ENCODE peak calls at places on chromosomes 7 and 10, in eight cellular contexts. One of them, this sample, is unnamed.

GRCh38 chr7:143002106-143002505 is 24.8 kb downstream of the OR9A2 start:
- DNase-seq in GM12878: no peak
- DNase-seq in K562: peak
- DNase-seq in H1: no peak
- DNase-seq in HepG2: no peak
- DNase-seq in GM23338: peak
- DNase-seq in HCT116: peak
- DNase-seq in endothelial cell of umbilical vein: peak
- DNase-seq in this sample: no peak

GRCh38 chr10:43679509-43679908 is 30.8 kb upstream of the ZNF32 start:
- DNase-seq in GM12878: no peak
- DNase-seq in K562: no peak
- DNase-seq in H1: no peak
- DNase-seq in HepG2: no peak
- DNase-seq in GM23338: no peak
- DNase-seq in HCT116: no peak
- DNase-seq in endothelial cell of umbilical vein: no peak
- DNase-seq in this sample: no peak

GRCh38 chr10:103504181-103504783 is 10.8 kb downstream of the NEURL1 start:
- DNase-seq in GM12878: peak
- DNase-seq in K562: peak
- DNase-seq in H1: no peak
- DNase-seq in HepG2: peak
- DNase-seq in GM23338: no peak
- DNase-seq in HCT116: peak
- DNase-seq in endothelial cell of umbilical vein: peak
- DNase-seq in this sample: no peak

GRCh38 chr7:90250601-90251303 is 5.8 kb downstream of the CFAP69 start:
- DNase-seq in GM12878: no peak
- DNase-seq in K562: no peak
- DNase-seq in H1: no peak
- DNase-seq in HepG2: no peak
- DNase-seq in GM23338: no peak
- DNase-seq in HCT116: no peak
- DNase-seq in endothelial cell of umbilical vein: peak
- DNase-seq in this sample: no peak

GRCh38 chr10:86944907-86945306 is 12.5 kb downstream of the MMRN2 start:
- DNase-seq in GM12878: no peak
- DNase-seq in K562: no peak
- DNase-seq in H1: no peak
- DNase-seq in HepG2: no peak
- DNase-seq in GM23338: no peak
- DNase-seq in HCT116: no peak
- DNase-seq in endothelial cell of umbilical vein: no peak
- DNase-seq in this sample: no peak

GRCh38 chr10:62244785-62245595 is 23.7 kb downstream of the RTKN2 start:
- DNase-seq in GM12878: peak
- DNase-seq in K562: peak
- DNase-seq in H1: no peak
- DNase-seq in HepG2: peak
- DNase-seq in GM23338: peak
- DNase-seq in HCT116: peak
- DNase-seq in endothelial cell of umbilical vein: peak
- DNase-seq in this sample: peak

GRCh38 chr7:69598081-69598486 is at the start of gene AUTS2:
- DNase-seq in GM12878: no peak
- DNase-seq in K562: peak
- DNase-seq in H1: peak
- DNase-seq in HepG2: peak
- DNase-seq in GM23338: peak
- DNase-seq in HCT116: no peak
- DNase-seq in endothelial cell of umbilical vein: peak
- DNase-seq in this sample: peak

GRCh38 chr7:90747521-90747920 is 151.4 kb downstream of the CDK14 start:
- DNase-seq in GM12878: no peak
- DNase-seq in K562: no peak
- DNase-seq in H1: no peak
- DNase-seq in HepG2: no peak
- DNase-seq in GM23338: no peak
- DNase-seq in HCT116: no peak
- DNase-seq in endothelial cell of umbilical vein: no peak
- DNase-seq in this sample: no peak

GRCh38 chr10:80523776-80524175 is 13.9 kb upstream of the SH2D4B start:
- DNase-seq in GM12878: no peak
- DNase-seq in K562: no peak
- DNase-seq in H1: no peak
- DNase-seq in HepG2: no peak
- DNase-seq in GM23338: no peak
- DNase-seq in HCT116: no peak
- DNase-seq in endothelial cell of umbilical vein: no peak
- DNase-seq in this sample: no peak

GRCh38 chr7:41942468-41943097 is 239.7 kb upstream of the INHBA start:
- DNase-seq in GM12878: no peak
- DNase-seq in K562: no peak
- DNase-seq in H1: no peak
- DNase-seq in HepG2: peak
- DNase-seq in GM23338: peak
- DNase-seq in HCT116: no peak
- DNase-seq in endothelial cell of umbilical vein: no peak
- DNase-seq in this sample: no peak

GRCh38 chr10:130547368-130547767 is 411.2 kb downstream of the GLRX3 start:
- DNase-seq in GM12878: no peak
- DNase-seq in K562: peak
- DNase-seq in H1: no peak
- DNase-seq in HepG2: no peak
- DNase-seq in GM23338: no peak
- DNase-seq in HCT116: no peak
- DNase-seq in endothelial cell of umbilical vein: no peak
- DNase-seq in this sample: no peak

GRCh38 chr10:3681642-3682554 is 103.1 kb downstream of the KLF6 start:
- DNase-seq in GM12878: no peak
- DNase-seq in K562: no peak
- DNase-seq in H1: no peak
- DNase-seq in HepG2: no peak
- DNase-seq in GM23338: no peak
- DNase-seq in HCT116: no peak
- DNase-seq in endothelial cell of umbilical vein: no peak
- DNase-seq in this sample: no peak

GRCh38 chr7:128874140-128875031 is 11.7 kb downstream of the ATP6V1F start:
- DNase-seq in GM12878: no peak
- DNase-seq in K562: peak
- DNase-seq in H1: no peak
- DNase-seq in HepG2: peak
- DNase-seq in GM23338: no peak
- DNase-seq in HCT116: no peak
- DNase-seq in endothelial cell of umbilical vein: no peak
- DNase-seq in this sample: no peak

GRCh38 chr10:77825965-77826364 is 100.6 kb downstream of the DLG5 start:
- DNase-seq in GM12878: no peak
- DNase-seq in K562: no peak
- DNase-seq in H1: no peak
- DNase-seq in HepG2: no peak
- DNase-seq in GM23338: peak
- DNase-seq in HCT116: no peak
- DNase-seq in endothelial cell of umbilical vein: no peak
- DNase-seq in this sample: no peak

GRCh38 chr7:127137146-127137545 is 115.6 kb downstream of the GRM8 start:
- DNase-seq in GM12878: no peak
- DNase-seq in K562: no peak
- DNase-seq in H1: no peak
- DNase-seq in HepG2: no peak
- DNase-seq in GM23338: no peak
- DNase-seq in HCT116: no peak
- DNase-seq in endothelial cell of umbilical vein: no peak
- DNase-seq in this sample: no peak

GRCh38 chr7:64879097-64879730 is 23.9 kb upstream of the ZNF273 start:
- DNase-seq in GM12878: no peak
- DNase-seq in K562: no peak
- DNase-seq in H1: no peak
- DNase-seq in HepG2: no peak
- DNase-seq in GM23338: no peak
- DNase-seq in HCT116: no peak
- DNase-seq in endothelial cell of umbilical vein: no peak
- DNase-seq in this sample: no peak

GRCh38 chr10:91163269-91163708 is 57.2 kb upstream of the PCGF5 start:
- DNase-seq in GM12878: no peak
- DNase-seq in K562: peak
- DNase-seq in H1: no peak
- DNase-seq in HepG2: peak
- DNase-seq in GM23338: peak
- DNase-seq in HCT116: peak
- DNase-seq in endothelial cell of umbilical vein: peak
- DNase-seq in this sample: no peak

DNA sequence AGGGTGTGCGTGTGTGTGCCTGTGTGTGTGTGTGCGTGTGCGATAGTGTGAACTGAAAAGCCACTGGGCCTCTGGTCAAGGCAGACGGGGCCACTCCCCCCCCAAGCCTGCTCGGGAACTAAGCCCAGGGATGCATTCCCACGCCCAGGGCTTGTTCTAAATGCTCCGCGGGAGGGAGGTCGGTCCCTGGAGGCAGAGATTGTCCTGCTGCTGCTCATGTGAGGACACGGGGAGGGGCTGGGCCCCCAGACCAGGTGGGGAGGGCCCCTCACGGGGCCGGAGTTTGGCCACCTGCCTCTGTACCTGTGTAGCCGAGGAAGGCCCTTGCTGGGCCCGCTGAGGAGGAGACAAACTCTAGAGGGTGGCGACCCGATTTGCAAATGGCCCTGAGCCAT is 93.9 kb downstream of the PDGFA start:
- DNase-seq in GM12878: no peak
- DNase-seq in K562: no peak
- DNase-seq in H1: no peak
- DNase-seq in HepG2: no peak
- DNase-seq in GM23338: no peak
- DNase-seq in HCT116: no peak
- DNase-seq in endothelial cell of umbilical vein: no peak
- DNase-seq in this sample: no peak
- TF ChIP-seq EZH2 in GM12878: no peak
- TF ChIP-seq EZH2 in K562: no peak
- TF ChIP-seq EZH2 in H1: no peak
- TF ChIP-seq EZH2 in HepG2: no peak
- TF ChIP-seq EZH2 in GM23338: no peak
- TF ChIP-seq EZH2 in HCT116: no peak
- TF ChIP-seq EZH2 in endothelial cell of umbilical vein: no peak
- TF ChIP-seq EZH2 in this sample: no peak

GRCh38 chr7:92833024-92833765 is 3.2 kb downstream of the CDK6 start:
- DNase-seq in GM12878: no peak
- DNase-seq in K562: peak
- DNase-seq in H1: peak
- DNase-seq in HepG2: peak
- DNase-seq in GM23338: peak
- DNase-seq in HCT116: peak
- DNase-seq in endothelial cell of umbilical vein: peak
- DNase-seq in this sample: no peak
- TF ChIP-seq POLR2AphosphoS5 in GM12878: no peak
- TF ChIP-seq POLR2AphosphoS5 in K562: no peak
- TF ChIP-seq POLR2AphosphoS5 in H1: no peak
- TF ChIP-seq POLR2AphosphoS5 in HepG2: no peak
- TF ChIP-seq POLR2AphosphoS5 in GM23338: peak
- TF ChIP-seq POLR2AphosphoS5 in HCT116: no peak
- TF ChIP-seq POLR2AphosphoS5 in endothelial cell of umbilical vein: peak
- TF ChIP-seq POLR2AphosphoS5 in this sample: no peak

DNA sequence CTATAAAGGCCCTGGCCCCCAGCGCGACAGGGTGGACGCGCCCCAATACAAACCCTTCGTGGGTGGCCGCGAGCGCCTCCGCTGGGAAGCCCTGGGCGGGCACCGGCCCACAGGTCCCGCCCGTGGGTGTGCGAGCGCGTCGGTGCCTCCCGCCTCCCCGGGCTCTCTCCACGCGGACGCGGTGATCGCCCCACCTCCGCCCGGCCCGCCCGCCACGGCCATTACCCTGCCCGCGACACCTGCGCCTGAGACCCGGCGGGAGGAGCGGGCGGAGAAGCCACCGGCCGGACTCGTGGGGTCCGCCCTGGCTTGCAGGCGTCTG is 81.2 kb downstream of the PAX2 start:
- DNase-seq in GM12878: no peak
- DNase-seq in K562: no peak
- DNase-seq in H1: no peak
- DNase-seq in HepG2: no peak
- DNase-seq in GM23338: no peak
- DNase-seq in HCT116: no peak
- DNase-seq in endothelial cell of umbilical vein: no peak
- DNase-seq in this sample: no peak
- H3K4me3 ChIP-seq in GM12878: no peak
- H3K4me3 ChIP-seq in K562: no peak
- H3K4me3 ChIP-seq in H1: peak
- H3K4me3 ChIP-seq in HepG2: peak
- H3K4me3 ChIP-seq in GM23338: peak
- H3K4me3 ChIP-seq in HCT116: peak
- H3K4me3 ChIP-seq in endothelial cell of umbilical vein: no peak
- H3K4me3 ChIP-seq in this sample: no peak

DNA sequence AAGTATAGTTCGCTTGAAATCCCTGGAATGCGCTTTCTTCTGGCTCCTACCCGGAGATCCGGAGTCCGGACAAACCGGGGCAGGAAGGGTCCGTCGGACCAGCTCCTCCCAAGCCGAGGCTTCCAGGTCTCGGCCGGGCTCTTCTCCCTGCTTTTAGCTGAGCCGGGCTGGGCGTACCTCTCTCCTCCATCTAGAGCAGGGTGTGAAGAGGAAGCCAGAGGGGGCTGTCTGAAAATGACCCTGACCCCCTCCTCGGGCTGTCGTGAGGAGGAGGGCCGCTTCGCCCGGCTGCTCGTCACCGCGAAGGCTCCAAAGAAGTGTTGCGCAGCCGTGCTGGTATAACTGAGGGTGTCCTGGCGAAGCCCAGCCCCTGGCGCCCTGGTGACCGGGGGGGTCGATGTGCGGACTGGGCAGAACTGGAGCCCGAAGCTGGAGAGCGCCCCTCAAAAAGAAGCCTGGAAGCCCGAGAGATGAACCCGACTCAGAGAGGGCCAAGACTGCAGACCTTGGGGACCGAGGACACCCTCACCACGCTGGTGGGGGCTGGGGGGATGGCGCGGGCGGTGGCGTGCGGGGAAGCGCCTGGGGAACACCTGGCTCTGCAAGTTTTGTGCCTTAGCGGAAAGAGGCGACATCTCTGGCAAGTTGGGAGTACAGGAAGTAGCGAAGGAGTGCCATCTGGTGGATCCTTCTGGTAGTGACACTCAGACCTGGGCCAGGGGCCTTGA is 5.7 kb downstream of the KAZALD1 start:
- DNase-seq in GM12878: peak
- DNase-seq in K562: peak
- DNase-seq in H1: no peak
- DNase-seq in HepG2: peak
- DNase-seq in GM23338: peak
- DNase-seq in HCT116: peak
- DNase-seq in endothelial cell of umbilical vein: peak
- DNase-seq in this sample: no peak
- TF ChIP-seq EZH2 in GM12878: no peak
- TF ChIP-seq EZH2 in K562: no peak
- TF ChIP-seq EZH2 in H1: no peak
- TF ChIP-seq EZH2 in HepG2: no peak
- TF ChIP-seq EZH2 in GM23338: peak
- TF ChIP-seq EZH2 in HCT116: no peak
- TF ChIP-seq EZH2 in endothelial cell of umbilical vein: no peak
- TF ChIP-seq EZH2 in this sample: no peak

This sample was measured in SK-N-MC.